ENCODE peak calls at places on chromosomes 1 and 21, in five cellular contexts. U, H, G, Q and P are unnamed samples.

GRCh38 chr21:34511154-34511553 is 856 bp downstream of the KCNE1 start:
- DNase-seq in U (no peak), H (no peak), G (no peak), Q (peak), P (no peak)

GRCh38 chr21:45019076-45019886 is 55.1 kb upstream of the ADARB1 start:
- DNase-seq in U (peak), H (no peak), G (no peak), Q (peak), P (no peak)

GRCh38 chr1:179230721-179231120 is 1.2 kb upstream of the ABL2 start:
- DNase-seq in U (no peak), H (no peak), G (peak), Q (no peak), P (no peak)

GRCh38 chr1:160120797-160121196 is 5.2 kb downstream of the ATP1A2 start:
- DNase-seq in U (peak), H (no peak), G (no peak), Q (no peak), P (no peak)

GRCh38 chr1:234607091-234608025 is 2.6 kb downstream of the IRF2BP2 start:
- DNase-seq in U (peak), H (no peak), G (peak), Q (peak), P (no peak)

GRCh38 chr1:88204111-88204510 is 480.0 kb upstream of the PKN2 start:
- DNase-seq in U (no peak), H (no peak), G (no peak), Q (no peak), P (no peak)

GRCh38 chr1:223487514-223488259 is 94.5 kb downstream of the CCDC185 start:
- DNase-seq in U (no peak), H (no peak), G (no peak), Q (no peak), P (no peak)

GRCh38 chr21:33441489-33442477 is 38.0 kb downstream of the TMEM50B start:
- DNase-seq in U (peak), H (no peak), G (peak), Q (peak), P (no peak)

GRCh38 chr1:30748699-30749401 is 8.7 kb downstream of the LAPTM5 start:
- DNase-seq in U (peak), H (no peak), G (no peak), Q (no peak), P (no peak)

GRCh38 chr1:54329337-54329954 is 76.7 kb downstream of the SSBP3 start:
- DNase-seq in U (no peak), H (no peak), G (no peak), Q (no peak), P (no peak)

GRCh38 chr1:202210370-202210769 is 16.8 kb downstream of the LGR6 start:
- DNase-seq in U (no peak), H (no peak), G (peak), Q (no peak), P (no peak)

GRCh38 chr21:14787312-14787711 is 241.2 kb upstream of the SAMSN1 start:
- DNase-seq in U (no peak), H (no peak), G (no peak), Q (no peak), P (no peak)

GRCh38 chr1:199909137-199909536 is 118.4 kb upstream of the NR5A2 start:
- DNase-seq in U (no peak), H (no peak), G (no peak), Q (no peak), P (no peak)

GRCh38 chr1:152459596-152460528 is 45.8 kb upstream of the CRNN start:
- DNase-seq in U (peak), H (no peak), G (peak), Q (peak), P (peak)

GRCh38 chr1:219812491-219813221 is 115.7 kb downstream of the SLC30A10 start:
- DNase-seq in U (no peak), H (no peak), G (peak), Q (no peak), P (peak)

GRCh38 chr1:65253800-65254319 is 55.5 kb upstream of the DNAJC6 start:
- DNase-seq in U (no peak), H (no peak), G (no peak), Q (no peak), P (no peak)

GRCh38 chr1:9314711-9315379 is 22.2 kb downstream of the SPSB1 start:
- DNase-seq in U (no peak), H (no peak), G (no peak), Q (no peak), P (no peak)

GRCh38 chr1:77218477-77219165 is 609 bp downstream of the PIGK start:
- DNase-seq in U (no peak), H (no peak), G (no peak), Q (no peak), P (no peak)

GRCh38 chr21:17900281-17900989 is 81.3 kb upstream of the C21orf91 start:
- DNase-seq in U (no peak), H (no peak), G (no peak), Q (peak), P (peak)

GRCh38 chr1:115341948-115342347 is 3.9 kb upstream of the NGF start:
- DNase-seq in U (no peak), H (no peak), G (no peak), Q (no peak), P (no peak)

GRCh38 chr1:44154049-44154448 is 12.6 kb upstream of the KLF18 start:
- DNase-seq in U (no peak), H (no peak), G (peak), Q (no peak), P (no peak)

GRCh38 chr1:238658766-238659165 is 727.6 kb upstream of the CHRM3 start:
- DNase-seq in U (no peak), H (no peak), G (no peak), Q (no peak), P (no peak)

GRCh38 chr1:17653728-17654351 is 101.3 kb upstream of the ACTL8 start:
- DNase-seq in U (no peak), H (no peak), G (peak), Q (no peak), P (peak)

GRCh38 chr1:222896630-222897526 is 82.0 kb downstream of the DISP1 start:
- DNase-seq in U (no peak), H (no peak), G (no peak), Q (no peak), P (no peak)

GRCh38 chr21:35020446-35020845 is 28.7 kb downstream of the RUNX1 start:
- DNase-seq in U (peak), H (no peak), G (no peak), Q (no peak), P (no peak)

GRCh38 chr1:52653207-52653849 is 20.4 kb downstream of the SHISAL2A start:
- DNase-seq in U (no peak), H (no peak), G (no peak), Q (no peak), P (no peak)

GRCh38 chr1:40312238-40313205 is 4.6 kb downstream of the COL9A2 start:
- DNase-seq in U (peak), H (no peak), G (no peak), Q (no peak), P (no peak)

GRCh38 chr1:66265796-66266195 is 268.2 kb upstream of the SGIP1 start:
- DNase-seq in U (no peak), H (no peak), G (peak), Q (no peak), P (no peak)

GRCh38 chr1:9906466-9906865 is 3.6 kb downstream of the CTNNBIP1 start:
- DNase-seq in U (no peak), H (no peak), G (no peak), Q (no peak), P (no peak)

GRCh38 chr1:43327549-43328292 is 9.9 kb upstream of the MPL start:
- DNase-seq in U (no peak), H (no peak), G (no peak), Q (no peak), P (no peak)

GRCh38 chr1:68973459-68974244 is 476.8 kb upstream of the DEPDC1 start:
- DNase-seq in U (no peak), H (no peak), G (no peak), Q (no peak), P (no peak)

GRCh38 chr1:160169553-160170399 is 18.4 kb downstream of the ATP1A4 start:
- DNase-seq in U (no peak), H (no peak), G (no peak), Q (no peak), P (no peak)

GRCh38 chr1:22470227-22470626 is 18.6 kb downstream of the ZBTB40 start:
- DNase-seq in U (no peak), H (no peak), G (no peak), Q (no peak), P (no peak)

GRCh38 chr1:17725084-17725718 is 29.9 kb upstream of the ACTL8 start:
- DNase-seq in U (no peak), H (no peak), G (no peak), Q (no peak), P (no peak)

GRCh38 chr1:171457412-171457811 is 27.9 kb upstream of the PRRC2C start:
- DNase-seq in U (no peak), H (no peak), G (no peak), Q (no peak), P (no peak)

GRCh38 chr1:92380867-92381266 is 82.0 kb downstream of the RPAP2 start:
- DNase-seq in U (no peak), H (no peak), G (no peak), Q (no peak), P (no peak)

DNA sequence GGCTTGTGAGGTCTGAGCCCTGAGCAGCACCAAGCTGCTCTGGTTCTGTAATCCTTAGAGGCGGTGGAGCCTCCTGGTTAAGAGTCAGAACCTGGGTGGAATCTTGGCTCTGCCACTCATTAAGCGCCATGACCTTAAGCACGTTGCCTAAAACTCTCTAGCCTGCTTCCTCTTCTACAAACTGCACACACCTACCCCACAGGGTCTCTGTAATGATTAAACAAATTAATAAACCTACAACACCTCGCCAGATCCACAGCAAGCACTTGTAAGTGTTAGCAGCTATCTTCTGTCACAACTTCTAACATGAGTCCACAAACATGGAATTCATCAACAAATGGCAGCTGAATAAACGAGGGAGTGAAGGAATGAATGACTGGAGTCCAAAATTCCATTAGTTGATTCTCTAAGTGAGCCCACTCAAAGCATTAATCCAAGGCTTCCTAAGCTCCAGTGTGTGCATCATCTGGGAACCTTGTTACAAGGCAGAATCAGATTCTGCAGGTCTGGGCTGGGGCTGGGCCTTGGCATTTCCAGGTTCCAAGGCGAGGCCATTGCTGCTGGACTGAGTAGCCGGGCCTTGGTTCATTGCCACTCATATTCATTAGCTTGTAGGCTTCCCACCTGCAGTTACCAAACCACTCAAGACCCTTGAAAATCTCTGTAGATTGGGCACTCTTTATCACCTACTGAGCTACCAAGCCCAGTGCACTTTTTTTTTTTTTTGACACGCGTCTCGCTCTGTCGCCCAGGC is 168.6 kb downstream of the HIVEP3 start:
- DNase-seq in U (peak), H (no peak), G (no peak), Q (no peak), P (no peak)
- H3K27ac ChIP-seq in U (no peak), H (peak), G (no peak), Q (no peak), P (no peak)

DNA sequence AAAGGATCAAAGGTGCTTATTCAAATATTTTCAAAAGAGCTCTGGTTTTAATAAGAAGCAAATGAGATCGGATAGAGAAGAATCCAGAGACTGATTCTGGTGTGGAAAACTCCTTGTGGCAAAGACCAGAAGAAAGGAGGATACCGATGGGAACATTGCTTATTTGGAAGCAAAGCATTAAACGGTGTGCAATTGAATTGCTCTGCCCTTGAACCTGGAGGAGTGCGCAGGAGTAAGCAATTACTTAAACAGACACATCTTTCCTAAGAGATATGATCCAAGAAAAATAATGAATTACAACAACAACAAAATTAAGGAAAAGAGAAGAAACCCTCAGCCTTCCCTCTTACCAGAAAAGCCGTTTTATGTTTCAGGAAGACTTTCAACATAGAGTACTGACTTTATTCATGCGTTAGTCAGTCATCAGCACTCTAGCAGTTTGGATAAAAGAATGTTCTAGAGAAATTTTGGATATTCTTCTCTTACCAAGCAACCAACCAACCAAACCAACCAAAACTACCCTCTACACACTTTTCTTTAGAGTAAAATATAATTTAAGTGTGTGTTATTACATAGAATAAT is 191.7 kb downstream of the NTMT2 start:
- DNase-seq in U (no peak), H (no peak), G (no peak), Q (no peak), P (peak)
- TF ChIP-seq POLR2A in U (no peak), H (no peak), G (no peak), Q (no peak), P (no peak)

DNA sequence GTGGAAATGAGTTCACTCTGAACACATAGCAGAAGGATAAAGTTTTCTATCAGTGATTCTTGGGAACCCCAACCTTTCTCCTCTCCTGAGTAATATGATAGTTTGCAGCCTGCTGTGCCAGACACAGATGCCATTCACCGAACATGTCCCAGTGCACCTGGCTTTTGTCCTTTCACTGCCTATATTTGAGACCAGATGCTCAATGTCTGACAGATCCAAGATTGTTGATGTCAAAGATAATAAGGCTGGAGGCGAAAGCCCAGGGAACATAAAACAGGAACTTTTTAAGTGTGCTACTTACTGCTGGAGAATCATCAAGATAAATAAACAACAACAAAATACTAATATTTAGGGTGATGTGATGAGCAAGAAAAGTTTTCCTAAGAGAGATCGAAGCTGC is 139.3 kb downstream of the TIAM1 start:
- DNase-seq in U (no peak), H (no peak), G (no peak), Q (no peak), P (no peak)
- H3K27ac ChIP-seq in U (no peak), H (no peak), G (no peak), Q (no peak), P (no peak)

GRCh38 chr1:156076609-156077429 is 5.4 kb downstream of the MEX3A start:
- DNase-seq in U (peak), H (no peak), G (no peak), Q (peak), P (peak)
- TF ChIP-seq POLR2A in U (peak), H (no peak), G (no peak), Q (peak), P (no peak)

DNA sequence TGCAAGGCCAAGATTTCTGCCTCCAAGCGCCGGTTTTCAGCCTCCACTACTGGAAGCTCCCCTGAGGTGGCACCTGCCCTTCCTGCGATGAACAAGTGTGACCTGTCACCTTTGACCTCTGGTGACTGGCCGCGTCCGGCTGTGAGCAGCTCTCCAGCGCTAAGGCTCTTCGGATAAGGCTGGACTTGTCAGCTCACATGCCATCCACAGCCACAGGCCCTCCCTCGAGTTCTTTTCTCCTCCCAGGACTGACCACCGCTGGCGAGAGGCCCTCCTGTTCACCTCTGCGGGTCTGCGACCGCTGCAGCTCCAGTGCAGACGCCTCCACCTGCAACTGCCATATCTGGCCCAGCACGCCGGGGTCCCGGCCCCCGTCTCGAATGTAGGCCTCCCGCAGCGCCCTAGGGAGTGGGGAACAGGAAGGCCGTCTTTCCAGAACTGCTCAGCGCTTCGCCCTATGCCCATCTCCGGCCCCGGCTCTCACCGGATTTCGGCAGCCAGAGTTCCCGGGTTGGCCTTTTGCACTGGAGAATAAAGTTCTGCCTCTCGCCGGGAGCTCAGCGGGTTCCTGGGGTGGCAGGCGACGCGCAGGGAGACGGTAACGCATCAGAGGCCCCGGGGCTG is 1.5 kb downstream of the CCDC17 start:
- DNase-seq in U (peak), H (no peak), G (peak), Q (no peak), P (no peak)
- H3K27ac ChIP-seq in U (peak), H (peak), G (no peak), Q (no peak), P (no peak)

GRCh38 chr1:997728-998050 is 2.2 kb downstream of the HES4 start:
- DNase-seq in U (no peak), H (no peak), G (no peak), Q (peak), P (no peak)

GRCh38 chr1:996851-997727 is 2.8 kb downstream of the HES4 start:
- DNase-seq in U (no peak), H (no peak), G (no peak), Q (peak), P (no peak)

GRCh38 chr1:993379-993995 is 6.4 kb downstream of the HES4 start:
- DNase-seq in U (peak), H (no peak), G (no peak), Q (peak), P (no peak)

GRCh38 chr1:995665-996633 is 3.9 kb downstream of the HES4 start:
- DNase-seq in U (peak), H (no peak), G (peak), Q (peak), P (no peak)

GRCh38 chr1:991895-992294 is 8.0 kb downstream of the HES4 start:
- DNase-seq in U (no peak), H (no peak), G (no peak), Q (no peak), P (no peak)
- TF ChIP-seq POLR2A in U (no peak), H (no peak), G (no peak), Q (no peak), P (no peak)

GRCh38 chr1:14451217-14451616 is 147.3 kb upstream of the KAZN start:
- DNase-seq in U (no peak), H (no peak), G (no peak), Q (no peak), P (no peak)
- H3K27ac ChIP-seq in U (no peak), H (no peak), G (no peak), Q (no peak), P (no peak)

DNA sequence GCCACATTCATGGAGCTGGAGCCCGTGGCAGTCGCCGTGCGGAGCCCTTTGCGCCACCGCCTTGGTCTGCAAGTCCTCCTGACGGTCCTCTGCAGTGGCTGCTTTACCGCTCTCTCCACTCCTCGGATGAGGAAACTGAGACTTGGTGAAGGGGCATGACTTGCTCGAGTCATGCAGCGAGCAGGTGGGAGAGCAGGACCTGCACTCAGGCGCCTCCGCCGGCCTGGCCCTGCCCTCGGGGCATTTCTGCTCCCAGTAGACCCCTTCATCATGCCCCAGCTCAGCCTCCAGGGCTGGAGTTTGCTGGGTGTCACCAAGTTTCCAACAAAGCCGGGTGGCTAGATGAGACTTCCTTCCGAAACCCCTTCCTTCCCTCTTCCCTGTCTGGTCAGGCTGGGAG is 100.0 kb upstream of the TARDBP start:
- DNase-seq in U (peak), H (no peak), G (no peak), Q (no peak), P (no peak)
- TF ChIP-seq POLR2A in U (no peak), H (no peak), G (no peak), Q (no peak), P (no peak)

GRCh38 chr1:87134625-87135024 is 194.1 kb upstream of the LMO4 start:
- DNase-seq in U (no peak), H (no peak), G (no peak), Q (peak), P (peak)
- H3K27ac ChIP-seq in U (peak), H (peak), G (no peak), Q (no peak), P (no peak)